ENCODE peak calls at places on chromosomes 6 and 20, in four cellular contexts. H is ovary, M is upper lobe of left lung, E is transverse colon. Q is an unnamed sample.

GRCh38 chr6:149158076-149158475 is 159.4 kb upstream of the TAB2 start:
- DNase-seq in H (no peak), M (no peak), E (no peak), Q (no peak)

GRCh38 chr6:19024737-19025136 is 637.6 kb downstream of the RNF144B start:
- DNase-seq in H (no peak), M (peak), E (no peak), Q (no peak)

GRCh38 chr20:12170406-12170805 is 252.7 kb downstream of the BTBD3 start:
- DNase-seq in H (no peak), M (no peak), E (no peak), Q (no peak)

GRCh38 chr20:61745397-61746146 is 320.1 kb downstream of the TAF4 start:
- DNase-seq in H (no peak), M (no peak), E (no peak), Q (no peak)

GRCh38 chr6:145206247-145206907 is 528.9 kb downstream of the EPM2A start:
- DNase-seq in H (peak), M (no peak), E (no peak), Q (no peak)

GRCh38 chr6:28758046-28758817 is 165.6 kb downstream of the TRIM27 start:
- DNase-seq in H (peak), M (no peak), E (no peak), Q (no peak)

GRCh38 chr20:45727044-45727443 is 4.9 kb downstream of the SPINT4 start:
- DNase-seq in H (no peak), M (no peak), E (no peak), Q (no peak)

GRCh38 chr20:61303675-61304074 is 51.6 kb downstream of the CDH4 start:
- DNase-seq in H (no peak), M (no peak), E (no peak), Q (no peak)

GRCh38 chr20:17538517-17539170 is 7.5 kb upstream of the BFSP1 start:
- DNase-seq in H (no peak), M (no peak), E (no peak), Q (no peak)

GRCh38 chr20:10739134-10739533 is 65.3 kb upstream of the JAG1 start:
- DNase-seq in H (no peak), M (no peak), E (no peak), Q (no peak)

GRCh38 chr6:149565539-149566371 is 420 bp upstream of the GINM1 start:
- DNase-seq in H (peak), M (peak), E (peak), Q (peak)

GRCh38 chr6:160198577-160199211 is 59.9 kb downstream of the SLC22A2 start:
- DNase-seq in H (no peak), M (no peak), E (peak), Q (no peak)

GRCh38 chr6:25199544-25199943 is 79.6 kb upstream of the CARMIL1 start:
- DNase-seq in H (no peak), M (no peak), E (no peak), Q (no peak)

GRCh38 chr20:24697411-24697810 is 228.0 kb downstream of the SYNDIG1 start:
- DNase-seq in H (no peak), M (no peak), E (no peak), Q (peak)

GRCh38 chr6:16128759-16129622 is at the start of gene MYLIP:
- DNase-seq in H (peak), M (peak), E (peak), Q (peak)
- TF ChIP-seq POLR2A in H (peak), M (peak), E (peak), Q (no peak)

GRCh38 chr20:23399568-23400241 is 21.6 kb downstream of the NAPB start:
- DNase-seq in H (no peak), M (peak), E (no peak), Q (no peak)
- TF ChIP-seq CTCF in H (no peak), M (no peak), E (no peak), Q (no peak)

DNA sequence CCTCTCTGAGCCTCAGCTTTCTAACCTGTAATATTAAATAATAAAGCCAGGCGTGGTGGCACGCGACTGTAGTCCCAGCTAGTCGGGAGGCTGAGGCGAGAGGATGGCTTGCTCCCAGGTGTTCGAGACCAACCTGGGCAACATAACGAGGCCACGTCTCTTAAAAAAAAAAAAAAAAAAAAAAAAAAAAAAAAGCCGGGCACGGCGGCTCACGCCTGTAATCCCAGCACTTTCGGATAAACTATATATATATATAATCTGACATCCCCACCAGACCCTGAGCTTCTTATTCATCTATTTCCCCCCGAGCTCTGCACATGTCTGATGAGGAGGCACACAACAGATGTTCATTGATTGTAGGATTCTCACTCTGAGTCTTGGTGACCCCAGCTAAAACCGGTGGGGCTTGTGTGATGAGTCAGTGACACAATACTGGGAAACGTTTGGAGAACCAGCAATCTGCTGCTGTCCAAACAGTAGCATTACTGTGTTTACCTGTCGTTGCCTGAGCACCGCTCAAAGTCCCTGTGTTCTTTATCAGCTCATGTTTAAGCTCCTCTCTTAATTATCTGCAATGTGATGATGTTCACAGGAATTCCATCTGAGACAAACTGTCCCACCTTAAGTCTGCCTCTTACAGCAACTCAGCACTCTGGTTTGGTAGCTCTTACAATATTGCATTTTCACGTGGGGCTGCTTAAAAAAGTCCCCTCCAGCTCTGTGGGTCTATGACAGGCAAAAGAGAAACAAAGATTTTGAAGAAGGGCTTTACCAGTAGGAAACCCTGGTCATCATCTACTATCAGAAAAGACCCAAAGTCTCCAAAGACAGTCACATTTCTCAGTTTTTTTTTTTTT is 1.0 kb upstream of the SPATA2 start:
- DNase-seq in H (no peak), M (no peak), E (peak), Q (no peak)
- TF ChIP-seq POLR2A in H (no peak), M (no peak), E (no peak), Q (no peak)

GRCh38 chr6:37636801-37637561 is 60.7 kb downstream of the MDGA1 start:
- DNase-seq in H (no peak), M (no peak), E (no peak), Q (no peak)
- TF ChIP-seq CTCF in H (no peak), M (no peak), E (no peak), Q (no peak)

DNA sequence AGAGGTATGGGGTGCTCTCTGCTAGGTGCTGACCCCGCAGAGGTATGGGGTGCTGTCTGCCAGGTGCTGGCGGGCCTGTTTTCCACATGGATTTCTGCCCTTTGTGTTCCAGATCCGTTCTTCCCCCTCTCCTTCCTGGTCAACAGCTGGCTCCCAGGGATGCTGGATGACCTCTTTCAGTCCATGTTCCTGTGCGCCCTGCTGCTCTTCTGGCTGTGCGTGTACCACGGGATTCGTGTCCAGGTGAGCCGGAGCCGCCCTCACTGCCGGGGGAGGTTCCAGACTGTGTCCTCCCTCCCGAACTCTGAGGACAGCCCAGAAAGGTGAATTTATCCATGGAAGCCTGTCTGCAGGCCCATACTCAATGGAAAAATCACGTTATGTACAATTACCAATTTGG is 36.3 kb downstream of the DYNLT1 start:
- DNase-seq in H (no peak), M (no peak), E (no peak), Q (no peak)
- TF ChIP-seq POLR2A in H (no peak), M (no peak), E (no peak), Q (no peak)

DNA sequence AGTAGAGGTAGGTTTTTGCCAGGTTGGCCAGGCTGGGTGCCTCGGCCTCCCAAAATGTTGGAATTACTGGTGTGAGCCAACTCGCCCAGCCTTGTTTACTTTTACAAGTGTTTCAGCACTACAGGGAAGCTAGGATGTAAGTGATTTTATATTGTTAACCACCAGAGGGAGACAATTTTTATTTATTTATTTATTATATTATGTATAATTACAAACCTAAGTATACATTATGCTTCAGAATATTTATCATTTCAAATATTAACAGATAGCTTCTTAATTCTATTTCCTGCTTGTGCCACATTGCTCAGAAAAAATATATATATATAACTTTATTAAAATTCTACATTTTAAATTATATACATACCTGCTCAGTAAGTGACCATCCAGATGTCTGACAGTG is 9.8 kb downstream of the MMUT start:
- DNase-seq in H (no peak), M (no peak), E (no peak), Q (no peak)
- TF ChIP-seq CTCF in H (no peak), M (no peak), E (no peak), Q (no peak)

DNA sequence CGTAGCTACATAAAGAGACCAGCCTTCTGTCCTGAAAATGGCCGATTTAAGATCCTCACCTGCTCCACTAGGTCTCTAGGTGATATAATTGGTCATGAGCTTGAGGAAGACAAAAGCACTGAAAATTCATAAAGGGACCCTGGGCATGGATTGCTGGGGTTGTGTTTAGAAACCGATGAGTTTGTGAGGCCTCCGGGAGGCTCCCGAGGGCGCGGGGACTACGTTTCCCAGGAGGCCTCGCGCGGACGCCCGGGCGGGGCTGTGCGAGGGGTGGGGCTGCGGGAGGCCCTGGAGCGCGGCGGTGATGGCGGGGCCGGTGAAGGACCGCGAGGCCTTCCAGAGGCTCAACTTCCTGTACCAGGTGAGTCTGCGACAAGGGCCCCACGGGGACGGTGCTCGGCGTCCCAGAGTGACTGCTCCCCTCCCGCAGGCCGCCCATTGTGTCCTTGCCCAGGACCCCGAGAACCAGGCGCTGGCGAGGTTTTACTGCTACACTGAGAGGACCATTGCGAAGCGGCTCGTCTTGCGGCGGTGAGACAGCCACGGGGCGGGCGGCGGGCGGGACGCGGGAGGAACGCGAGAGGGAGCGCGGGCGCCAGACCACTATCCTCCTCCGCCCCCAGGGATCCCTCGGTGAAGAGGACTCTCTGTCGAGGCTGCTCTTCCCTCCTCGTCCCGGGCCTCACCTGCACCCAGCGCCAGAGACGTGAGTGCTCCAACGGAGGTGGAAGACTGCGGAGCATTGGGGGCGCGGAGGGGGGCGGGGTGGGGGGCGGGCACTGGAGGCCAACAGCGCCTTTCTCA is at the start of gene RPP21:
- DNase-seq in H (peak), M (peak), E (peak), Q (peak)
- TF ChIP-seq POLR2A in H (peak), M (no peak), E (peak), Q (no peak)

GRCh38 chr20:50663095-50663821 is 28.1 kb downstream of the RIPOR3 start:
- DNase-seq in H (no peak), M (peak), E (no peak), Q (no peak)
- TF ChIP-seq CTCF in H (no peak), M (peak), E (no peak), Q (no peak)

GRCh38 chr6:157823001-157823522 is at the start of gene SNX9:
- DNase-seq in H (peak), M (peak), E (peak), Q (peak)
- TF ChIP-seq POLR2A in H (peak), M (no peak), E (peak), Q (no peak)